ENCODE peak calls at places on chromosome 11, in ten cellular contexts. H, L, C, O, M, X, I, N, F and V are unnamed samples.

GRCh38 chr11:46345131-46345597 is 2.1 kb upstream of the DGKZ start:
- DNase-seq in O (no peak), M (no peak), N (no peak), I (peak), L (no peak), X (no peak), H (no peak), F (no peak), C (no peak), V (no peak)

GRCh38 chr11:62919898-62920640 is 1.1 kb downstream of the CHRM1 start:
- DNase-seq in H (no peak), N (no peak), L (no peak), F (no peak), I (peak), O (no peak), X (no peak), M (no peak), C (no peak), V (no peak)

GRCh38 chr11:74171630-74172465 is 759 bp downstream of the PPME1 start:
- DNase-seq in N (peak), L (no peak), C (no peak), M (peak), I (no peak), O (no peak), X (no peak), F (peak), H (no peak), V (no peak)

GRCh38 chr11:113475160-113475761 is at the start of gene DRD2:
- DNase-seq in C (no peak), L (peak), X (no peak), I (no peak), F (no peak), N (no peak), O (peak), H (peak), M (no peak), V (peak)

GRCh38 chr11:110131386-110132123 is 38.4 kb downstream of the ZC3H12C start:
- DNase-seq in X (no peak), F (no peak), M (no peak), O (no peak), L (no peak), C (no peak), H (no peak), N (no peak), I (no peak), V (no peak)

GRCh38 chr11:95788921-95789505 is 569 bp downstream of the FAM76B start:
- DNase-seq in M (peak), H (peak), I (no peak), F (peak), C (peak), L (no peak), N (peak), O (peak), X (no peak), V (peak)

GRCh38 chr11:47971501-47971900 is 8.9 kb upstream of the PTPRJ start:
- DNase-seq in N (no peak), L (no peak), M (peak), H (peak), O (no peak), F (no peak), I (no peak), X (no peak), C (no peak), V (no peak)

GRCh38 chr11:61011239-61011870 is 39.9 kb downstream of the CD6 start:
- DNase-seq in I (peak), F (no peak), O (no peak), C (no peak), N (no peak), H (no peak), M (no peak), L (peak), X (no peak), V (no peak)